ENCODE peak calls at places on chromosomes 3 and 15, in six cellular contexts. K is Peyer's patch; B is body of pancreas; Q is MM.1S; Y is SJSA1; D is CD8-positive, alpha-beta T cell. P is an unnamed sample. For H3K4me1, the result is how much of the 10 kb centered on the place peaks cover.

GRCh38 chr3:194104041-194104751 is 31.8 kb upstream of the HES1 start:
- DNase-seq in K (peak), D (no peak), Y (no peak), Q (peak), B (no peak), P (no peak)

GRCh38 chr3:139528281-139528680 is 11.3 kb downstream of the RBP1 start:
- DNase-seq in Y (no peak), Q (no peak), B (peak), K (no peak), D (no peak), P (no peak)

GRCh38 chr3:171825222-171825828 is 15.0 kb upstream of the PLD1 start:
- DNase-seq in Y (no peak), Q (no peak), B (no peak), K (no peak), D (no peak), P (no peak)

GRCh38 chr3:31165399-31165860 is 271.0 kb upstream of the GADL1 start:
- DNase-seq in D (no peak), Y (no peak), Q (no peak), K (no peak), B (no peak), P (no peak)

GRCh38 chr15:57703387-57703786 is 3.1 kb upstream of the POLR2M start:
- DNase-seq in D (no peak), K (no peak), Q (peak), B (no peak), Y (no peak), P (no peak)

GRCh38 chr3:60240558-60240957 is 1010.7 kb downstream of the FHIT start:
- DNase-seq in B (no peak), K (peak), Q (no peak), D (no peak), Y (no peak), P (no peak)

GRCh38 chr3:35624698-35625097 is 14.6 kb upstream of the ARPP21 start:
- DNase-seq in D (no peak), Y (no peak), Q (no peak), B (no peak), K (no peak), P (no peak)

GRCh38 chr15:59371458-59372351 is 966 bp downstream of the MYO1E start:
- DNase-seq in D (peak), K (peak), B (peak), Y (no peak), Q (no peak), P (no peak)

GRCh38 chr3:171314341-171314740 is 145.9 kb downstream of the TNIK start:
- DNase-seq in Q (no peak), B (no peak), D (no peak), Y (no peak), K (no peak), P (no peak)

DNA sequence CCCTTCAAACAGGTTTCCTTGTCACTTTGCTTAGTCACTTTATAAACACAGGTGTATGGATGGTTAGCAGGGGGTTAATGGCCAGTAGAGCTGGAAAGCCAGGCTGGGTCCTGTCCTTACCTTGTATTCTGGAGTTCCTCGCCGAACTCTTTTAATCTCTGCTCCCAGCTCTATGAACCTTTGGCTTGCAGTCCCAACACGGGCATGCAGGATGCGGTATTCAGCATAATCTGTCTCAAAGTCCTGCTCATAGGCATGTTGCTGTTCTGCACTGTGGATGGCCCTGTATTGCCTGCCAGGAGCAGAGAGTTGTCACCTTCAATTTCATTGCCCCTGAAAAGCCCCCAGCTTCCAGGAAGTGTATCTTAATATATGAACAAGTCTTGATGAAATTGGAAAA is 2.7 kb downstream of the ELL3 start:
- DNase-seq in Y (no peak), Q (no peak), K (no peak), B (no peak), D (no peak), P (no peak)
- H3K4me1 ChIP-seq in Y (under half), Q (under half), K (under half), B (under half), D (under half), P (under half)

GRCh38 chr3:152374260-152374990 is 105.7 kb downstream of the MBNL1 start:
- DNase-seq in K (no peak), D (no peak), Y (no peak), B (no peak), Q (no peak), P (no peak)
- H3K27ac ChIP-seq in K (peak), D (no peak), Y (no peak), B (no peak), Q (no peak), P (no peak)

GRCh38 chr3:77038928-77039605 is 832 bp upstream of the ROBO2 start:
- DNase-seq in Y (no peak), K (peak), D (no peak), Q (no peak), B (no peak), P (no peak)
- H3K4me3 ChIP-seq in Y (no peak), K (peak), D (no peak), Q (peak), B (peak), P (no peak)

GRCh38 chr15:70090436-70091291 is 7.1 kb downstream of the TLE3 start:
- DNase-seq in Q (no peak), Y (no peak), B (no peak), K (peak), D (no peak), P (no peak)
- H3K4me1 ChIP-seq in Q (half or more), Y (under half), B (half or more), K (half or more), D (half or more), P (under half)

GRCh38 chr15:60539881-60540613 is 61.1 kb upstream of the ICE2 start:
- DNase-seq in B (no peak), K (no peak), D (no peak), Y (no peak), Q (no peak), P (no peak)

GRCh38 chr15:60538129-60538528 is 59.2 kb upstream of the ICE2 start:
- DNase-seq in Q (no peak), K (no peak), D (no peak), B (no peak), Y (no peak), P (no peak)

GRCh38 chr15:60539017-60539416 is 60.1 kb upstream of the ICE2 start:
- DNase-seq in Y (no peak), Q (no peak), D (no peak), K (no peak), B (no peak), P (no peak)

GRCh38 chr15:60544581-60545115 is 65.7 kb upstream of the ICE2 start:
- DNase-seq in D (no peak), Y (no peak), Q (no peak), B (no peak), K (no peak), P (no peak)

DNA sequence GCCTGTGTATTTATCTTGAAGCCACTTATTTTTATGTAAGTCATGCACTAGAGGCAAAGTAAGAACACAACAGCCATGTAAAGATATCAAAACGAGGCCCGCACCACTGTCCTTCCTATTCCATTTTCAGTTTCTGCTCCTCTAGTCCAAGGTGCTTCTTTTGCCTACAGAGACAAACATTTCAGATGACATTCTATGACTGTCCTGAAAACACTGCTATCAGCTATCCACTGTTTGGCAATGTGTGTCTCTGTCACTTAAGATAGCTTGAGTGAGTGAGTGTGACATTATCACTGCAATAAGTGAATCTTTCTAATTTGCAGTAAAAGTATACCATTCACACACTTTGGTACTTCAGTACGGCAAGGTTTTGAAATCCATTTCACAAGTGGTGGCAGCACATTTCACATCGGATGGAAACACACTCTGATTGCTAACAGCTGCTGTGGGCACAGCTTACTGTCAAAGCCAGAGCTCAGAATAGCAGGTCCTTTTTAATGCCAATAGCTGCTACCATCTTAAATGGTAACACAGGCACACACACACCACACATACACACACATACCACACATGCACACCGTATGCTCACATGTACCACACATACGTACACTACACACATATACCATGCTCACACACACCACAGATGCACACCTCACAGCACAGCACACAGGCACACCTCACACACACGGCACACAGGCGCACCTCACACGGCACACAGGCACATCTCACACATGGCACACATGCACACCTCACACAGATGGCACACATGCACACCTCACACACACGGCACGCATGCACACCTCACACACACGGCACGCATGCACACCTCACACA is 63.1 kb upstream of the ICE2 start:
- DNase-seq in Q (no peak), Y (no peak), K (no peak), B (no peak), D (no peak), P (no peak)
- H3K27ac ChIP-seq in Q (no peak), Y (no peak), K (peak), B (no peak), D (no peak), P (peak)

DNA sequence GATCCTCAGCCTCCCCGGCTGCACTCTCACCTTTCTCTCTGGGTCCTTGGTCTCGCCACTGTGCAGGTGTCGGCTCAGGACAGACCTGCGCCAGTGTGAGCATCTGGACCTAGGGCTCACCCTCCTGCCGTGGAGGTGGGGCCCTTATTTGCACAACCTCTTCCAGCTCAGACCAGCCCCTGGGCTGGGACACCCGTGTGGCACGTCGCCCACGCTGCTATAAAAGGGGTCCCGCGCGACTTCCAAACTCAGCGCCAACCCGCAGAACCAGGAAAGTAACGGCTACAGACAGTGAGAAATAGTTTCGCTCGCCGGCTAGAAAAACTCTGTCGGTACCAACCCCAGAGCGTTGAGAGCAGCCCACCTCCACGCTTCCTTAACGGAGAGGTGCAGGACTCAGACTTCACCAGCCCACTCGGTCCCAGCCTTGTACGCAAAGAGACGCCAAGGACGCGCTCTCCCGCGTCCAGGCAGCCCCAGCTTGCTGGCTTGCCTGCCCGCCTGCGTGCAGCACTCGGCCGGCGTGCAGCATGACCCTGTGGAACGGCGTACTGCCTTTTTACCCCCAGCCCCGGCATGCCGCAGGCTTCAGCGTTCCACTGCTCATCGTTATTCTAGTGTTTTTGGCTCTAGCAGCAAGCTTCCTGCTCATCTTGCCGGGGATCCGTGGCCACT is at the start of the genes DUOX2 and DUOXA2:
- DNase-seq in K (no peak), Q (peak), Y (no peak), B (no peak), D (no peak), P (no peak)
- H3K4me3 ChIP-seq in K (no peak), Q (peak), Y (no peak), B (no peak), D (peak), P (no peak)